ENCODE peak calls at places on chromosomes 5 and 9, in five cellular contexts. M is H1, Y is neuronal stem cell, D is IMR-90, G is mesendoderm. R is an unnamed sample.

GRCh38 chr5:162603399-162603798 is 535.8 kb downstream of the GABRG2 start:
- DNase-seq in M (no peak), Y (no peak), D (no peak), G (no peak), R (no peak)

GRCh38 chr5:134086215-134086942 is 28.1 kb upstream of the TCF7 start:
- DNase-seq in D (no peak), M (no peak), Y (no peak), G (no peak), R (no peak)

GRCh38 chr5:1637639-1638481 is 114.1 kb upstream of the LPCAT1 start:
- DNase-seq in Y (no peak), M (no peak), G (no peak), D (no peak), R (no peak)

GRCh38 chr9:81022177-81022576 is 667.2 kb downstream of the TLE1 start:
- DNase-seq in Y (no peak), D (peak; percentile 81), M (no peak), G (no peak), R (no peak)

GRCh38 chr5:78295035-78295961 is 800 bp upstream of the AP3B1 start:
- DNase-seq in D (no peak), G (peak; percentile 81), M (no peak), Y (no peak), R (peak; percentile 29)

GRCh38 chr5:88452820-88453219 is 184.2 kb upstream of the TMEM161B start:
- DNase-seq in Y (no peak), D (peak; percentile 4), M (no peak), G (peak; percentile 22), R (peak; percentile 8)

GRCh38 chr9:89038354-89039091 is 47.3 kb downstream of the S1PR3 start:
- DNase-seq in D (peak; percentile 97), Y (no peak), G (no peak), M (no peak), R (peak; percentile 16)

GRCh38 chr5:179485845-179486575 is 64.3 kb upstream of the RUFY1 start:
- DNase-seq in G (no peak), Y (no peak), D (peak; percentile 15), M (no peak), R (peak; percentile 6)

GRCh38 chr5:159582756-159583523 is 252.7 kb upstream of the IL12B start:
- DNase-seq in Y (no peak), D (peak; percentile 18), G (no peak), M (no peak), R (peak; percentile 7)

GRCh38 chr9:21030389-21031035 is 928 bp downstream of the HACD4 start:
- DNase-seq in Y (no peak), D (peak; percentile 12), G (peak; percentile 92), M (no peak), R (peak; percentile 12)

GRCh38 chr5:53480474-53481353 is at the start of gene FST:
- DNase-seq in D (peak; percentile 36), M (no peak), Y (peak; percentile 72), G (peak; percentile 63), R (peak; percentile 57)

GRCh38 chr5:81233080-81233634 is at the start of gene CKMT2:
- DNase-seq in G (peak; percentile 86), D (no peak), M (peak; percentile 61), Y (peak; percentile 40), R (peak; percentile 49)

GRCh38 chr5:151155149-151155776 is 2.3 kb downstream of the ANXA6 start:
- DNase-seq in Y (no peak), G (no peak), D (peak; percentile 27), M (no peak), R (no peak)

GRCh38 chr5:167489202-167489601 is 802.2 kb upstream of the WWC1 start:
- DNase-seq in D (no peak), M (no peak), Y (no peak), G (no peak), R (peak; percentile 32)

GRCh38 chr9:83433841-83434240 is 104.4 kb downstream of the FRMD3 start:
- DNase-seq in Y (no peak), M (no peak), D (no peak), G (no peak), R (no peak)

GRCh38 chr9:129860653-129861446 is 25.6 kb downstream of the USP20 start:
- DNase-seq in Y (no peak), D (no peak), M (no peak), G (no peak), R (no peak)

GRCh38 chr5:142175039-142175438 is 66.5 kb downstream of the NDFIP1 start:
- DNase-seq in D (no peak), G (no peak), M (no peak), Y (no peak), R (no peak)

GRCh38 chr5:142176255-142176654 is 67.7 kb downstream of the NDFIP1 start:
- DNase-seq in M (no peak), Y (no peak), D (no peak), G (no peak), R (no peak)

GRCh38 chr5:142178651-142179050 is 70.1 kb downstream of the NDFIP1 start:
- DNase-seq in M (no peak), G (no peak), D (no peak), Y (no peak), R (no peak)

GRCh38 chr5:142179776-142180387 is 71.3 kb downstream of the NDFIP1 start:
- DNase-seq in Y (no peak), M (no peak), D (no peak), G (no peak), R (no peak)

GRCh38 chr5:142175461-142176142 is 67.0 kb downstream of the NDFIP1 start:
- DNase-seq in M (no peak), Y (no peak), D (no peak), G (peak; percentile 97), R (no peak)
- H2BK15ac ChIP-seq in M (peak overlapping the region; percentile 1), Y (no peak overlapping the region), D (no peak overlapping the region), G (peak overlapping the region; percentile 46), R (no peak overlapping the region)

GRCh38 chr5:174624754-174625506 is 99.5 kb upstream of the MSX2 start:
- DNase-seq in G (peak; percentile 23), M (no peak), Y (no peak), D (peak; percentile 41), R (peak; percentile 15)
- H3K18ac ChIP-seq in G (no peak overlapping the region), M (no peak overlapping the region), Y (peak overlapping the region; percentile 28), D (no peak overlapping the region), R (no peak overlapping the region)

GRCh38 chr9:27572918-27573698 is at the start of gene C9orf72:
- DNase-seq in D (peak; percentile 31), M (no peak), G (peak; percentile 81), Y (no peak), R (peak; percentile 80)

GRCh38 chr9:27569406-27569805 is 3.9 kb downstream of the C9orf72 start:
- DNase-seq in G (no peak), M (no peak), D (no peak), Y (no peak), R (no peak)

GRCh38 chr9:27572566-27572917 is 739 bp downstream of the C9orf72 start:
- DNase-seq in D (no peak), Y (no peak), M (no peak), G (peak; percentile 76), R (peak; percentile 83)

GRCh38 chr9:27573699-27574265 is 501 bp upstream of the C9orf72 start:
- DNase-seq in G (peak; percentile 100), Y (peak; percentile 97), M (peak; percentile 95), D (peak; percentile 99), R (peak; percentile 100)

DNA sequence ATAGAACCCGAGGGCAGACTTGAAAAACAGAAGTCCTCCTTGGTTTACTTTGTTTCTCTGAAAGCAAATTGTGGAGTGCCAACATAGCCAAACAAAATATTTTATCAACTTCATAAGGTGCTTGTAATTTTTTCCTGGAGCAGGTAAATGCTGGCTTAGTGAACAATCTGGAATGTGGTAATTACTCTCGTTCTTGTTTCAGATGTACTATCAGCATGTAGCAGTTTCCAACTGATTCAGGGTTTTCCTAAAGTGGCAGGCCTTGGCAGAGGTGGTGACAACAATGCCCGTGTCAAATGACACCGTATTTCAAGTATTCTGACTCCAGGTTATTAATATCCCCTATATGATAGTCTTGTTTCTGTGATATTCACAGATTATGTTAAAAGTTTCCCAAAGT is 1.2 kb downstream of the C9orf72 start:
- DNase-seq in D (no peak), G (no peak), Y (peak; percentile 8), M (no peak), R (no peak)
- H2BK15ac ChIP-seq in D (no peak overlapping the region), G (no peak overlapping the region), Y (no peak overlapping the region), M (no peak overlapping the region), R (no peak overlapping the region)

DNA sequence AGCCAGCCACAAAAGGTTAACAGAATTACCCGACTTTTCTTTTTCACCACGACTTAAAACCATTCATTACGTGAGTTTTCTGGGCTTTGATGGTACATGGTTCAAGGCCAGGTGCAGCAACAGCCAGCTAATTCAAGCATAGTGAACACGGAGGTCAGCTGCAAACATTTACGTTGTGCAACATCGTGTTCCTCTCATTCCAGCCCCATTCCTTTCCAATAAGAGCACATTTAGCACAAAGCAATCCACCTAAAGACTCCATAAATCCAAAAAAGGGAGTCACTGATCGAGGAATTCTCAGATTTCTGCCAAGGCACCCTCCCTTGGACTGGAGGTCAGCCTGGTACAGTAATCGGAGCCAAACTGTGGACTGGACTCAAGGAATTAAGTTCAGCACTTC is 14.4 kb downstream of the NREP start:
- DNase-seq in Y (no peak), G (no peak), M (no peak), D (peak; percentile 93), R (peak; percentile 46)
- H3K18ac ChIP-seq in Y (no peak overlapping the region), G (no peak overlapping the region), M (no peak overlapping the region), D (peak overlapping the region; percentile 84), R (no peak overlapping the region)

GRCh38 chr5:129094924-129095797 is 612 bp downstream of the ISOC1 start:
- DNase-seq in M (no peak), G (peak; percentile 59), D (peak; percentile 31), Y (peak; percentile 42), R (peak; percentile 87)
- H2BK15ac ChIP-seq in M (peak overlapping the region; percentile 48), G (no peak overlapping the region), D (peak overlapping the region; percentile 64), Y (no peak overlapping the region), R (peak overlapping the region; percentile 39)

GRCh38 chr9:122827759-122828090 is 663 bp downstream of the PDCL start:
- DNase-seq in G (peak; percentile 87), D (peak; percentile 42), Y (no peak), M (no peak), R (peak; percentile 65)
- H3K18ac ChIP-seq in G (no peak overlapping the region), D (peak overlapping the region; percentile 29), Y (peak overlapping the region; percentile 44), M (peak overlapping the region; percentile 83), R (peak overlapping the region; percentile 96)

DNA sequence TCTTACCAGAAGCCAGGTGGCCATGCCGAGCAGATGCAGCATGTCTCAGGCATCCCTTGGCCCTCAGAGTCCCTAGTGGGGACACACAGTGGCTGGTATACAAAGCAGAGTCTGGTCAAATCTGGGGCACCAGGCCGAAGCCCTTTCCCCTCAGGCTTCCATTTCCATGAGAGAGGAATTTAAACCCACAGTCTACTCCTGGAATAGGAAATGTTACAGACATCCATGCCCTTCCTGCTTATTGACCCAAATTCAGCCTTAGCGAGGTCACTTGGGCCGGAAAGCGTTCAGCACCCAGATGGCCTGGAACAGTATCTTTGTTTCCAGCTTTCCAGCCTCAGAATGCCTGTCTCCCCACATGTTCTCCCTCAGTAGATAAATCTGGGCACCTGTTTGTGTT is 131.7 kb downstream of the PIP5K1B start:
- DNase-seq in D (no peak), Y (no peak), G (peak; percentile 8), M (no peak), R (no peak)
- H2BK15ac ChIP-seq in D (no peak overlapping the region), Y (no peak overlapping the region), G (no peak overlapping the region), M (no peak overlapping the region), R (no peak overlapping the region)

GRCh38 chr9:136943291-136944093 is 1.0 kb downstream of the FBXW5 start:
- DNase-seq in D (no peak), M (no peak), Y (no peak), G (peak; percentile 39), R (no peak)
- H3K18ac ChIP-seq in D (peak overlapping the region; percentile 25), M (peak overlapping the region; percentile 19), Y (peak overlapping the region; percentile 97), G (peak overlapping the region; percentile 57), R (peak overlapping the region; percentile 88)